ENCODE peak calls at places on chromosome 5, in six cellular contexts. One of them, this sample, is unnamed.

GRCh38 chr5:139709587-139710369 is 61.6 kb downstream of the CXXC5 start:
- DNase-seq in KBM-7: peak
- DNase-seq in epithelial cell of prostate: no peak
- DNase-seq in nephron progenitor cell: peak
- DNase-seq in epithelial cell of esophagus: no peak
- DNase-seq in pancreas: peak
- DNase-seq in this sample: no peak

GRCh38 chr5:126742425-126742824 is 34.5 kb upstream of the LMNB1 start:
- DNase-seq in KBM-7: no peak
- DNase-seq in epithelial cell of prostate: no peak
- DNase-seq in nephron progenitor cell: no peak
- DNase-seq in epithelial cell of esophagus: no peak
- DNase-seq in pancreas: no peak
- DNase-seq in this sample: no peak

GRCh38 chr5:173592050-173592669 is 24.3 kb downstream of the BOD1 start:
- DNase-seq in KBM-7: peak
- DNase-seq in epithelial cell of prostate: no peak
- DNase-seq in nephron progenitor cell: no peak
- DNase-seq in epithelial cell of esophagus: peak
- DNase-seq in pancreas: no peak
- DNase-seq in this sample: no peak

GRCh38 chr5:15807248-15807647 is 307.3 kb downstream of the FBXL7 start:
- DNase-seq in KBM-7: no peak
- DNase-seq in epithelial cell of prostate: no peak
- DNase-seq in nephron progenitor cell: no peak
- DNase-seq in epithelial cell of esophagus: no peak
- DNase-seq in pancreas: no peak
- DNase-seq in this sample: no peak

GRCh38 chr5:142716963-142717362 is 31.1 kb upstream of the FGF1 start:
- DNase-seq in KBM-7: peak
- DNase-seq in epithelial cell of prostate: no peak
- DNase-seq in nephron progenitor cell: peak
- DNase-seq in epithelial cell of esophagus: peak
- DNase-seq in pancreas: peak
- DNase-seq in this sample: peak

GRCh38 chr5:24539625-24540024 is 105.2 kb downstream of the CDH10 start:
- DNase-seq in KBM-7: peak
- DNase-seq in epithelial cell of prostate: no peak
- DNase-seq in nephron progenitor cell: no peak
- DNase-seq in epithelial cell of esophagus: no peak
- DNase-seq in pancreas: no peak
- DNase-seq in this sample: no peak

GRCh38 chr5:1105350-1106265 is 6.3 kb downstream of the SLC12A7 start:
- DNase-seq in KBM-7: peak
- DNase-seq in epithelial cell of prostate: no peak
- DNase-seq in nephron progenitor cell: no peak
- DNase-seq in epithelial cell of esophagus: no peak
- DNase-seq in pancreas: peak
- DNase-seq in this sample: peak

GRCh38 chr5:95667219-95667618 is 15.6 kb downstream of the SPATA9 start:
- DNase-seq in KBM-7: no peak
- DNase-seq in epithelial cell of prostate: no peak
- DNase-seq in nephron progenitor cell: no peak
- DNase-seq in epithelial cell of esophagus: no peak
- DNase-seq in pancreas: no peak
- DNase-seq in this sample: no peak

GRCh38 chr5:130923543-130924159 is 241.4 kb downstream of the HINT1 start:
- DNase-seq in KBM-7: no peak
- DNase-seq in epithelial cell of prostate: no peak
- DNase-seq in nephron progenitor cell: no peak
- DNase-seq in epithelial cell of esophagus: no peak
- DNase-seq in pancreas: no peak
- DNase-seq in this sample: no peak

GRCh38 chr5:126208691-126209090 is 214.5 kb upstream of the GRAMD2B start:
- DNase-seq in KBM-7: no peak
- DNase-seq in epithelial cell of prostate: peak
- DNase-seq in nephron progenitor cell: no peak
- DNase-seq in epithelial cell of esophagus: peak
- DNase-seq in pancreas: no peak
- DNase-seq in this sample: no peak

GRCh38 chr5:152649609-152650008 is 244.5 kb upstream of the NMUR2 start:
- DNase-seq in KBM-7: no peak
- DNase-seq in epithelial cell of prostate: no peak
- DNase-seq in nephron progenitor cell: no peak
- DNase-seq in epithelial cell of esophagus: no peak
- DNase-seq in pancreas: no peak
- DNase-seq in this sample: no peak

GRCh38 chr5:15383469-15383868 is 116.5 kb upstream of the FBXL7 start:
- DNase-seq in KBM-7: no peak
- DNase-seq in epithelial cell of prostate: no peak
- DNase-seq in nephron progenitor cell: no peak
- DNase-seq in epithelial cell of esophagus: peak
- DNase-seq in pancreas: no peak
- DNase-seq in this sample: no peak

GRCh38 chr5:16579142-16579541 is 37.7 kb downstream of the RETREG1 start:
- DNase-seq in KBM-7: no peak
- DNase-seq in epithelial cell of prostate: no peak
- DNase-seq in nephron progenitor cell: no peak
- DNase-seq in epithelial cell of esophagus: no peak
- DNase-seq in pancreas: peak
- DNase-seq in this sample: peak

GRCh38 chr5:151406322-151406947 is 41.0 kb upstream of the SLC36A1 start:
- DNase-seq in KBM-7: peak
- DNase-seq in epithelial cell of prostate: no peak
- DNase-seq in nephron progenitor cell: no peak
- DNase-seq in epithelial cell of esophagus: peak
- DNase-seq in pancreas: no peak
- DNase-seq in this sample: no peak

GRCh38 chr5:140311011-140311467 is 8.1 kb upstream of the PFDN1 start:
- DNase-seq in KBM-7: no peak
- DNase-seq in epithelial cell of prostate: no peak
- DNase-seq in nephron progenitor cell: no peak
- DNase-seq in epithelial cell of esophagus: peak
- DNase-seq in pancreas: no peak
- DNase-seq in this sample: no peak

GRCh38 chr5:1374680-1375055 is 29.8 kb upstream of the CLPTM1L start:
- DNase-seq in KBM-7: no peak
- DNase-seq in epithelial cell of prostate: no peak
- DNase-seq in nephron progenitor cell: no peak
- DNase-seq in epithelial cell of esophagus: no peak
- DNase-seq in pancreas: peak
- DNase-seq in this sample: no peak

GRCh38 chr5:107270561-107270960 is 400.2 kb downstream of the EFNA5 start:
- DNase-seq in KBM-7: no peak
- DNase-seq in epithelial cell of prostate: no peak
- DNase-seq in nephron progenitor cell: no peak
- DNase-seq in epithelial cell of esophagus: no peak
- DNase-seq in pancreas: no peak
- DNase-seq in this sample: no peak

GRCh38 chr5:160470437-160471341 is 49.0 kb downstream of the PTTG1 start:
- DNase-seq in KBM-7: peak
- DNase-seq in epithelial cell of prostate: no peak
- DNase-seq in nephron progenitor cell: no peak
- DNase-seq in epithelial cell of esophagus: no peak
- DNase-seq in pancreas: no peak
- DNase-seq in this sample: peak

GRCh38 chr5:164302533-164303235 is 797.3 kb downstream of the MAT2B start:
- DNase-seq in KBM-7: no peak
- DNase-seq in epithelial cell of prostate: no peak
- DNase-seq in nephron progenitor cell: no peak
- DNase-seq in epithelial cell of esophagus: peak
- DNase-seq in pancreas: no peak
- DNase-seq in this sample: no peak

GRCh38 chr5:169706070-169706469 is 69.0 kb downstream of the DOCK2 start:
- DNase-seq in KBM-7: no peak
- DNase-seq in epithelial cell of prostate: no peak
- DNase-seq in nephron progenitor cell: no peak
- DNase-seq in epithelial cell of esophagus: no peak
- DNase-seq in pancreas: no peak
- DNase-seq in this sample: no peak

GRCh38 chr5:170109059-170110031 is 3.6 kb downstream of the FOXI1 start:
- DNase-seq in KBM-7: no peak
- DNase-seq in epithelial cell of prostate: no peak
- DNase-seq in nephron progenitor cell: no peak
- DNase-seq in epithelial cell of esophagus: no peak
- DNase-seq in pancreas: no peak
- DNase-seq in this sample: no peak

GRCh38 chr5:54904425-54904824 is 81.0 kb downstream of the ESM1 start:
- DNase-seq in KBM-7: no peak
- DNase-seq in epithelial cell of prostate: no peak
- DNase-seq in nephron progenitor cell: peak
- DNase-seq in epithelial cell of esophagus: peak
- DNase-seq in pancreas: no peak
- DNase-seq in this sample: no peak

GRCh38 chr5:135213466-135214239 is 179.6 kb upstream of the PITX1 start:
- DNase-seq in KBM-7: no peak
- DNase-seq in epithelial cell of prostate: no peak
- DNase-seq in nephron progenitor cell: no peak
- DNase-seq in epithelial cell of esophagus: no peak
- DNase-seq in pancreas: no peak
- DNase-seq in this sample: peak

GRCh38 chr5:127660048-127660733 is 11.3 kb downstream of the CTXN3 start:
- DNase-seq in KBM-7: no peak
- DNase-seq in epithelial cell of prostate: no peak
- DNase-seq in nephron progenitor cell: no peak
- DNase-seq in epithelial cell of esophagus: no peak
- DNase-seq in pancreas: no peak
- DNase-seq in this sample: no peak

GRCh38 chr5:90909091-90909503 is 350.5 kb downstream of the ADGRV1 start:
- DNase-seq in KBM-7: no peak
- DNase-seq in epithelial cell of prostate: no peak
- DNase-seq in nephron progenitor cell: no peak
- DNase-seq in epithelial cell of esophagus: no peak
- DNase-seq in pancreas: no peak
- DNase-seq in this sample: no peak

GRCh38 chr5:168701641-168702040 is 122.5 kb upstream of the PANK3 start:
- DNase-seq in KBM-7: no peak
- DNase-seq in epithelial cell of prostate: no peak
- DNase-seq in nephron progenitor cell: no peak
- DNase-seq in epithelial cell of esophagus: no peak
- DNase-seq in pancreas: no peak
- DNase-seq in this sample: no peak

GRCh38 chr5:160421625-160422258 is at the start of gene PTTG1:
- DNase-seq in KBM-7: peak
- DNase-seq in epithelial cell of prostate: peak
- DNase-seq in nephron progenitor cell: peak
- DNase-seq in epithelial cell of esophagus: peak
- DNase-seq in pancreas: peak
- DNase-seq in this sample: peak

GRCh38 chr5:168449166-168449565 is 37.1 kb upstream of the RARS1 start:
- DNase-seq in KBM-7: no peak
- DNase-seq in epithelial cell of prostate: peak
- DNase-seq in nephron progenitor cell: no peak
- DNase-seq in epithelial cell of esophagus: peak
- DNase-seq in pancreas: no peak
- DNase-seq in this sample: no peak

GRCh38 chr5:146796911-146797310 is 81.6 kb downstream of the PPP2R2B start:
- DNase-seq in KBM-7: no peak
- DNase-seq in epithelial cell of prostate: no peak
- DNase-seq in nephron progenitor cell: no peak
- DNase-seq in epithelial cell of esophagus: no peak
- DNase-seq in pancreas: no peak
- DNase-seq in this sample: no peak

GRCh38 chr5:64576241-64576640 is 70.4 kb downstream of the RGS7BP start:
- DNase-seq in KBM-7: no peak
- DNase-seq in epithelial cell of prostate: no peak
- DNase-seq in nephron progenitor cell: no peak
- DNase-seq in epithelial cell of esophagus: no peak
- DNase-seq in pancreas: no peak
- DNase-seq in this sample: no peak

GRCh38 chr5:27124590-27124989 is 86.2 kb upstream of the CDH9 start:
- DNase-seq in KBM-7: no peak
- DNase-seq in epithelial cell of prostate: no peak
- DNase-seq in nephron progenitor cell: peak
- DNase-seq in epithelial cell of esophagus: peak
- DNase-seq in pancreas: no peak
- DNase-seq in this sample: no peak

GRCh38 chr5:129506092-129506491 is 46.0 kb downstream of the ADAMTS19 start:
- DNase-seq in KBM-7: no peak
- DNase-seq in epithelial cell of prostate: peak
- DNase-seq in nephron progenitor cell: no peak
- DNase-seq in epithelial cell of esophagus: peak
- DNase-seq in pancreas: no peak
- DNase-seq in this sample: no peak

This sample was measured in stomach.